ENCODE peak calls at places on chromosomes 2 and 18, in four cellular contexts. S is activated T-cell treated with anti-CD3 and anti-CD28 coated beads for 4 hours, O is Ammon's horn, V is ELF-1. D is an unnamed sample.

GRCh38 chr2:3527886-3528785 is 8.8 kb upstream of the ADI1 start:
- DNase-seq in S (no peak), O (no peak), V (peak), D (no peak)

GRCh38 chr2:9178905-9179571 is 27.6 kb upstream of the ASAP2 start:
- DNase-seq in S (no peak), O (peak), V (no peak), D (no peak)

GRCh38 chr2:194203898-194204297 is 1453.1 kb upstream of the SLC39A10 start:
- DNase-seq in S (no peak), O (no peak), V (no peak), D (no peak)

GRCh38 chr18:63088262-63088661 is 231.3 kb downstream of the BCL2 start:
- DNase-seq in S (no peak), O (no peak), V (peak), D (no peak)

GRCh38 chr2:175931751-175932295 is 70.2 kb downstream of the LNPK start:
- DNase-seq in S (no peak), O (no peak), V (no peak), D (no peak)

GRCh38 chr18:33135951-33136660 is 304.4 kb downstream of the CCDC178 start:
- DNase-seq in S (no peak), O (no peak), V (no peak), D (no peak)

GRCh38 chr18:49639643-49640361 is 77.9 kb downstream of the LIPG start:
- DNase-seq in S (no peak), O (no peak), V (no peak), D (no peak)

GRCh38 chr2:241216211-241216761 is 27.8 kb downstream of the ANO7 start:
- DNase-seq in S (no peak), O (no peak), V (peak), D (no peak)

GRCh38 chr2:233081232-233081730 is 21.1 kb downstream of the INPP5D start:
- DNase-seq in S (no peak), O (peak), V (no peak), D (no peak)

GRCh38 chr2:12416600-12416999 is 300.1 kb upstream of the TRIB2 start:
- DNase-seq in S (peak), O (no peak), V (peak), D (peak)

GRCh38 chr2:164719996-164720941 is 99.0 kb upstream of the GRB14 start:
- DNase-seq in S (no peak), O (no peak), V (no peak), D (no peak)

GRCh38 chr2:100059638-100060037 is 82.8 kb downstream of the AFF3 start:
- DNase-seq in S (no peak), O (no peak), V (no peak), D (no peak)

GRCh38 chr18:31630549-31630948 is 38.9 kb downstream of the TTR start:
- DNase-seq in S (no peak), O (no peak), V (no peak), D (no peak)

GRCh38 chr2:168635065-168635577 is 167.3 kb upstream of the NOSTRIN start:
- DNase-seq in S (no peak), O (peak), V (peak), D (no peak)

GRCh38 chr2:239790313-239790712 is 234.8 kb downstream of the NDUFA10 start:
- DNase-seq in S (no peak), O (no peak), V (no peak), D (no peak)

GRCh38 chr18:10450986-10451385 is 3.4 kb upstream of the APCDD1 start:
- DNase-seq in S (no peak), O (no peak), V (no peak), D (no peak)

GRCh38 chr2:65453916-65454315 is 21.5 kb upstream of the SPRED2 start:
- DNase-seq in S (no peak), O (no peak), V (no peak), D (no peak)

GRCh38 chr2:108607706-108608301 is 73.5 kb downstream of the LIMS1 start:
- DNase-seq in S (peak), O (peak), V (no peak), D (no peak)

GRCh38 chr18:26741041-26741440 is 124.5 kb downstream of the AQP4 start:
- DNase-seq in S (no peak), O (no peak), V (no peak), D (no peak)

GRCh38 chr2:102736607-102737409 is 25.0 kb upstream of the TMEM182 start:
- DNase-seq in S (peak), O (peak), V (peak), D (no peak)

GRCh38 chr2:204944927-204945326 is 399.7 kb downstream of the PARD3B start:
- DNase-seq in S (no peak), O (no peak), V (no peak), D (no peak)

GRCh38 chr2:85173909-85174308 is 40.7 kb downstream of the TCF7L1 start:
- DNase-seq in S (no peak), O (no peak), V (no peak), D (no peak)

GRCh38 chr2:191571163-191571769 is 106.7 kb upstream of the NABP1 start:
- DNase-seq in S (peak), O (peak), V (peak), D (peak)

GRCh38 chr2:5696351-5696740 is 4.2 kb downstream of the SOX11 start:
- DNase-seq in S (no peak), O (no peak), V (peak), D (no peak)

D was measured in GM12864.